ENCODE peak calls at places on chromosome 19, in five cellular contexts. P, X, K, N and Y are unnamed samples.

GRCh38 chr19:5827342-5827890 is 12.1 kb downstream of the FUT6 start:
- DNase-seq in K (no peak), X (no peak), P (no peak), N (no peak), Y (no peak)

GRCh38 chr19:6753178-6754031 is 13.8 kb downstream of the SH2D3A start:
- DNase-seq in X (peak), P (peak), N (peak), K (peak), Y (peak)

GRCh38 chr19:19655051-19655594 is 8.4 kb downstream of the ATP13A1 start:
- DNase-seq in K (peak), N (no peak), P (no peak), X (no peak), Y (peak)

GRCh38 chr19:2359992-2360875 is at the start of gene TMPRSS9:
- DNase-seq in N (no peak), K (no peak), X (no peak), P (no peak), Y (no peak)

GRCh38 chr19:6087074-6087506 is 23.2 kb downstream of the RFX2 start:
- DNase-seq in K (no peak), N (no peak), X (no peak), P (no peak), Y (no peak)

GRCh38 chr19:12997225-12997966 is 2.1 kb downstream of the NFIX start:
- DNase-seq in K (no peak), X (no peak), P (no peak), N (no peak), Y (no peak)

GRCh38 chr19:13127811-13128575 is 9.9 kb downstream of the NACC1 start:
- DNase-seq in K (no peak), N (no peak), X (no peak), P (no peak), Y (no peak)

GRCh38 chr19:49468746-49469447 is 5.1 kb upstream of the FLT3LG start:
- DNase-seq in X (peak), P (peak), K (no peak), N (peak), Y (no peak)

GRCh38 chr19:31372245-31372781 is 23.1 kb upstream of the TSHZ3 start:
- DNase-seq in P (no peak), X (no peak), N (no peak), K (no peak), Y (no peak)

GRCh38 chr19:45154064-45154827 is 6.5 kb downstream of the NKPD1 start:
- DNase-seq in P (peak), X (peak), K (no peak), N (no peak), Y (no peak)

GRCh38 chr19:5060591-5061339 is 91.9 kb downstream of the KDM4B start:
- DNase-seq in X (no peak), P (no peak), K (no peak), N (no peak), Y (peak)

GRCh38 chr19:50654882-50655281 is 5.6 kb downstream of the C19orf81 start:
- DNase-seq in X (no peak), P (peak), N (no peak), K (no peak), Y (no peak)

GRCh38 chr19:34838753-34839431 is 65.9 kb upstream of the ZNF599 start:
- DNase-seq in K (peak), N (no peak), X (peak), P (peak), Y (peak)

GRCh38 chr19:41309225-41310030 is 544 bp upstream of the CCDC97 start:
- DNase-seq in N (no peak), K (no peak), X (no peak), P (no peak), Y (no peak)

GRCh38 chr19:47105874-47106273 is 7.7 kb downstream of the ZC3H4 start:
- DNase-seq in X (no peak), P (no peak), N (no peak), K (no peak), Y (no peak)
- H3K27ac ChIP-seq in X (peak), P (no peak), N (peak), K (peak), Y (no peak)

GRCh38 chr19:47509973-47510372 is 4.9 kb downstream of the NAPA start:
- DNase-seq in P (no peak), N (no peak), K (peak), X (no peak), Y (no peak)
- H3K27ac ChIP-seq in P (no peak), N (peak), K (no peak), X (no peak), Y (no peak)

GRCh38 chr19:16361254-16361653 is 36.6 kb downstream of the KLF2 start:
- DNase-seq in X (no peak), P (no peak), N (no peak), K (no peak), Y (no peak)

GRCh38 chr19:16363852-16364230 is 39.2 kb downstream of the KLF2 start:
- DNase-seq in N (no peak), P (no peak), X (no peak), K (peak), Y (no peak)

GRCh38 chr19:16360738-16361137 is 36.1 kb downstream of the KLF2 start:
- DNase-seq in P (no peak), N (no peak), X (no peak), K (no peak), Y (no peak)

GRCh38 chr19:16363133-16363851 is 38.7 kb downstream of the KLF2 start:
- DNase-seq in K (peak), X (no peak), N (no peak), P (no peak), Y (peak)

DNA sequence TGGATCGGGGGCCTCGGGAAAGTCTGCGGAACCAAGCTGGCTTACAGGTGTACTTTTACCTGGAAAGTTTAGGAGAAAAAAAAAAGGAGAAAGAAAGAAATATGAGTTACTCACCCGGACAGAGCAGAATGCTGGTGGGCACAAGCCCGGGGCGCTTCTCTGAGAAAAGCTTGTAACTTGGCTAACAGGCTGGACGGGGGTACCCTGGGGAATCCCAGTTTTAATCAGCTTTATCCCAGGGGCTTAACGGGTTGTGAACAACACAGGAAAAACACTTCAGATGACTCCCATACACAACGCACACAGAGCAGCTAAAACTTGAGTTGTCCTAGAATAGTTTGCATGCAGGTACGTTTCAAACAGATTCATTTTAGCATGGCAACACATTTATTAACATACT is 37.3 kb downstream of the KLF2 start:
- DNase-seq in X (no peak), N (no peak), K (peak), P (no peak), Y (no peak)
- H3K27ac ChIP-seq in X (no peak), N (peak), K (peak), P (no peak), Y (no peak)

DNA sequence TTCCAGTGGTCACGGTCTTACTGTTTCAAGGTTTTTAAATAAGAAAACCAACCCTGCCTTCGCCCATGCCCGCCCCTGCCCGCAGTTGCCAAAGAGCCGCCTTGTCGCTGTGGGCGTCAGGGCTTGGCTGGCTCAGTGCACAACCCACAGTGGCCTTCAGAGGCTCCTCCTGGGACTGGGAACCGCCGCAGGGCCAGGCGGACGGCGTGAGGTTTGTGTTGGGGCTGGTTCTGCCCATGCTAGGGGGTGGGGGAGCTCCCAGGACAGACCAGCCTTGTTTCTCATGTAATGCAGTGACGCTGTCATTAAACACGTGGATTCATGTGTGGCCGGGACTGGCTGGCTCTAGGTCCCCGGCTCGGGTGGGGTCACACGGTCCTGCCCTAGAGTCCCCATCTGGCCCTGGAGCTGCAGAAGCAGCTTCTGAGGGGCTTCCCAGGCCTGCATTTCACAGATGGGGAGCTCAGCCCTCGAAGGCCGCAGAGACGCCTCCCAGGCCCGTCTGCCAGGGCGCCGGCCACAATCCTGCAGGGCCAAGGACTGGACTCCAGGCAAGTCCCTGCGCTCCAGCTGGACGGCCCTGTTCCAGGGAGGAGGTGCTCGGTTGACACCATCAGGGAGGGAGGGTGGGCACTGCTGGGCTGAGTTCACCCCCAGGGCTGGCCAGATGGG is 2.4 kb upstream of the TEKTIP1 start:
- DNase-seq in N (peak), K (no peak), X (no peak), P (no peak), Y (no peak)
- H3K27ac ChIP-seq in N (peak), K (no peak), X (peak), P (no peak), Y (no peak)